ENCODE peak calls at places on chromosomes 6 and 20, in ten cellular contexts. I, N, K, M, C, E, X, Z, W and Y are unnamed samples.

GRCh38 chr20:43409041-43409913 is 48.4 kb upstream of the SRSF6 start:
- DNase-seq in I (no peak), N (peak), K (peak), M (no peak), C (peak), E (peak), X (no peak), Z (no peak), W (peak), Y (peak)

GRCh38 chr20:46073443-46073842 is 16.3 kb downstream of the NCOA5 start:
- DNase-seq in I (no peak), N (no peak), K (no peak), M (no peak), C (no peak), E (no peak), X (no peak), Z (no peak), W (no peak), Y (no peak)

GRCh38 chr6:138560130-138560850 is 61.0 kb upstream of the NHSL1 start:
- DNase-seq in I (no peak), N (no peak), K (no peak), M (peak), C (no peak), E (peak), X (no peak), Z (no peak), W (no peak), Y (no peak)

GRCh38 chr6:100464910-100465700 is at the start of gene SIM1:
- DNase-seq in I (peak), N (no peak), K (peak), M (peak), C (no peak), E (no peak), X (peak), Z (peak), W (peak), Y (peak)

GRCh38 chr6:43060034-43060754 is 763 bp downstream of the KLC4 start:
- DNase-seq in I (peak), N (peak), K (no peak), M (peak), C (peak), E (peak), X (no peak), Z (no peak), W (no peak), Y (no peak)

GRCh38 chr6:159540152-159540551 is 152.9 kb downstream of the SOD2 start:
- DNase-seq in I (no peak), N (peak), K (no peak), M (no peak), C (no peak), E (no peak), X (no peak), Z (no peak), W (no peak), Y (no peak)

GRCh38 chr6:169620171-169621125 is 81.4 kb downstream of the WDR27 start:
- DNase-seq in I (no peak), N (no peak), K (no peak), M (no peak), C (no peak), E (no peak), X (no peak), Z (no peak), W (peak), Y (peak)

GRCh38 chr6:12472601-12473038 is 182.5 kb downstream of the EDN1 start:
- DNase-seq in I (peak), N (no peak), K (peak), M (no peak), C (peak), E (peak), X (no peak), Z (no peak), W (peak), Y (no peak)

GRCh38 chr6:124964084-124964763 is 2.0 kb downstream of the RNF217 start:
- DNase-seq in I (peak), N (no peak), K (peak), M (peak), C (peak), E (no peak), X (no peak), Z (no peak), W (no peak), Y (peak)

GRCh38 chr6:36603222-36604089 is 9.3 kb downstream of the SRSF3 start:
- DNase-seq in I (no peak), N (no peak), K (no peak), M (no peak), C (no peak), E (no peak), X (no peak), Z (no peak), W (no peak), Y (no peak)

GRCh38 chr6:19554356-19555225 is 282.6 kb upstream of the ID4 start:
- DNase-seq in I (no peak), N (no peak), K (no peak), M (no peak), C (no peak), E (no peak), X (no peak), Z (no peak), W (no peak), Y (no peak)

GRCh38 chr6:82773061-82773717 is 292.5 kb downstream of the UBE3D start:
- DNase-seq in I (no peak), N (no peak), K (no peak), M (no peak), C (no peak), E (no peak), X (no peak), Z (no peak), W (no peak), Y (no peak)